ENCODE peak calls at places on chromosomes 3 and 15, in ten cellular contexts. O, B, W, N, J, P, Z, C, V and X are unnamed samples.

GRCh38 chr15:48190932-48191573 is 412 bp upstream of the CTXN2 start:
- DNase-seq in O (peak), B (peak), W (peak), N (peak), J (peak), P (no peak), Z (peak), C (no peak), V (peak), X (no peak)

GRCh38 chr15:58491151-58491473 is 59.3 kb downstream of the LIPC start:
- DNase-seq in O (no peak), B (no peak), W (no peak), N (no peak), J (no peak), P (no peak), Z (no peak), C (no peak), V (no peak), X (no peak)

GRCh38 chr15:101133751-101134261 is 118.0 kb downstream of the CHSY1 start:
- DNase-seq in O (no peak), B (no peak), W (no peak), N (no peak), J (no peak), P (no peak), Z (no peak), C (no peak), V (no peak), X (no peak)

GRCh38 chr15:85600001-85600400 is 194.7 kb downstream of the KLHL25 start:
- DNase-seq in O (no peak), B (no peak), W (no peak), N (no peak), J (no peak), P (no peak), Z (no peak), C (no peak), V (no peak), X (no peak)

GRCh38 chr3:39651993-39652739 is 157.2 kb upstream of the MYRIP start:
- DNase-seq in O (no peak), B (no peak), W (no peak), N (no peak), J (no peak), P (no peak), Z (no peak), C (no peak), V (no peak), X (no peak)

GRCh38 chr15:68154923-68155559 is 50.1 kb downstream of the CALML4 start:
- DNase-seq in O (peak), B (peak), W (peak), N (peak), J (no peak), P (no peak), Z (peak), C (peak), V (peak), X (peak)

GRCh38 chr15:34341922-34342736 is 807 bp downstream of the NOP10 start:
- DNase-seq in O (no peak), B (no peak), W (no peak), N (no peak), J (no peak), P (no peak), Z (no peak), C (no peak), V (no peak), X (no peak)

GRCh38 chr15:32682569-32682968 is 35.2 kb upstream of the GREM1 start:
- DNase-seq in O (peak), B (peak), W (peak), N (peak), J (no peak), P (peak), Z (peak), C (peak), V (peak), X (no peak)

GRCh38 chr3:122410639-122411038 is 5.2 kb downstream of the WDR5B start:
- DNase-seq in O (no peak), B (no peak), W (no peak), N (no peak), J (no peak), P (no peak), Z (no peak), C (no peak), V (no peak), X (no peak)

GRCh38 chr3:18185624-18186023 is 239.5 kb downstream of the SATB1 start:
- DNase-seq in O (no peak), B (no peak), W (no peak), N (no peak), J (no peak), P (no peak), Z (no peak), C (no peak), V (no peak), X (no peak)

GRCh38 chr3:183966361-183966791 is 51.3 kb downstream of the ABCC5 start:
- DNase-seq in O (no peak), B (peak), W (no peak), N (no peak), J (no peak), P (no peak), Z (no peak), C (no peak), V (no peak), X (no peak)

GRCh38 chr15:38538328-38539007 is 26.1 kb downstream of the RASGRP1 start:
- DNase-seq in O (no peak), B (no peak), W (no peak), N (no peak), J (no peak), P (no peak), Z (no peak), C (no peak), V (no peak), X (no peak)

GRCh38 chr15:38534691-38535090 is 29.9 kb downstream of the RASGRP1 start:
- DNase-seq in O (no peak), B (no peak), W (no peak), N (no peak), J (no peak), P (no peak), Z (no peak), C (no peak), V (no peak), X (no peak)

GRCh38 chr15:38533926-38534325 is 30.7 kb downstream of the RASGRP1 start:
- DNase-seq in O (no peak), B (no peak), W (no peak), N (no peak), J (no peak), P (no peak), Z (no peak), C (no peak), V (no peak), X (no peak)

GRCh38 chr15:38535451-38536200 is 29.0 kb downstream of the RASGRP1 start:
- DNase-seq in O (no peak), B (no peak), W (peak), N (no peak), J (no peak), P (no peak), Z (no peak), C (no peak), V (peak), X (no peak)

GRCh38 chr15:38536201-38536676 is 28.4 kb downstream of the RASGRP1 start:
- DNase-seq in O (no peak), B (no peak), W (peak), N (peak), J (no peak), P (peak), Z (peak), C (peak), V (peak), X (no peak)
- H3K4me3 ChIP-seq in O (no peak), B (no peak), W (no peak), N (no peak), J (no peak), P (no peak), Z (no peak), C (no peak), V (no peak), X (no peak)

GRCh38 chr3:160956785-160957184 is 148.4 kb downstream of the B3GALNT1 start:
- DNase-seq in O (no peak), B (no peak), W (peak), N (peak), J (no peak), P (no peak), Z (no peak), C (no peak), V (peak), X (no peak)
- TF ChIP-seq CTCF in O (peak), B (peak), W (peak), N (peak), J (peak), P (peak), Z (no peak), C (peak), V (peak), X (peak)

DNA sequence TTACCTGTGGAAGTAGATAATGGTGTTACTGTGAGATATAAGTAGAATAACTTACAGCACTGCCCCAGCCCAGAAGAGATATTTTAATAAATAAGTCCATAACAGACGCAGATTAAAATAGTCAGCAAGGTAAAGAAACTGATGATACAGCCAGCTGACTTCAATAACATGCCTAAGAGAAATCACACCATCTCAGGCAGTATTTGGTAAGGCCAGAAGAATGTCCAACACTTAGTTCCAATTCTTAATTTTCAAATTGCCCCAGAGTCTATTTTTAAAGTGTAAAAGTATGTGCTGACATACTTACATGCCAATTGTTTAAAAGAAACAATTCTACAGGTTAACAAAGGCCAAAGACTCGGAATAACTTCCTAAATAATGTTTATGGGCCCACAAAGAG is 1.6 kb downstream of the GNB4 start:
- DNase-seq in O (no peak), B (no peak), W (no peak), N (peak), J (no peak), P (no peak), Z (no peak), C (no peak), V (peak), X (no peak)
- H3K4me3 ChIP-seq in O (peak), B (peak), W (peak), N (peak), J (no peak), P (peak), Z (peak), C (peak), V (peak), X (no peak)

GRCh38 chr3:42898896-42899675 is 6.9 kb upstream of the ZNF662 start:
- DNase-seq in O (no peak), B (no peak), W (no peak), N (no peak), J (no peak), P (no peak), Z (no peak), C (no peak), V (peak), X (no peak)
- TF ChIP-seq CTCF in O (peak), B (no peak), W (no peak), N (no peak), J (peak), P (no peak), Z (no peak), C (peak), V (peak), X (no peak)

GRCh38 chr15:51751687-51752683 is 588 bp downstream of the TMOD2 start:
- DNase-seq in O (no peak), B (peak), W (no peak), N (peak), J (peak), P (no peak), Z (peak), C (no peak), V (no peak), X (no peak)
- H3K4me3 ChIP-seq in O (peak), B (peak), W (peak), N (peak), J (peak), P (peak), Z (peak), C (peak), V (peak), X (peak)

DNA sequence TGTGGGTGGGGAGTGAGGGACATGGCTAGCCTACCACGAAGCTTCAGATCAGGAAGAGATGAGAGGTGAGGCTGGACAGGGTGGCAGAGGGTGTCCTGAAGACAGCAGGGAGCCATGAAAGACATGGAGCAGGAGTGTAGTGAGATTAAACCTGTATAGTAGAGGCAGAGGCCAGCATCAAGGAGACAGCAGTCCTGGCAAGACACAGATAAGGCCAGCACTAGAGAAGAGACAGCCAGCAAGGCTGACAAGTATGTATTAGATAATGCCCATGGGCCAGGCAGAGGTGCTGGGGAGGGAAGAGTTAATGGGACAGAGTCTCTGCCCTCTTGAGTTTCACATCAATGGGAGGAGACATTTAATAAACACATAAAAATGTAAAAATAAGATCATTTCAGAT is 3.7 kb upstream of the GP9 start:
- DNase-seq in O (no peak), B (no peak), W (no peak), N (no peak), J (no peak), P (no peak), Z (no peak), C (no peak), V (no peak), X (no peak)
- TF ChIP-seq CTCF in O (no peak), B (no peak), W (no peak), N (no peak), J (no peak), P (no peak), Z (no peak), C (no peak), V (no peak), X (no peak)

GRCh38 chr3:58074126-58074715 is 66.0 kb downstream of the FLNB start:
- DNase-seq in O (no peak), B (no peak), W (no peak), N (no peak), J (no peak), P (no peak), Z (no peak), C (no peak), V (no peak), X (peak)
- H3K4me3 ChIP-seq in O (no peak), B (no peak), W (no peak), N (no peak), J (no peak), P (no peak), Z (no peak), C (no peak), V (no peak), X (no peak)

GRCh38 chr3:123984957-123985356 is 7.0 kb downstream of the ROPN1 start:
- DNase-seq in O (no peak), B (no peak), W (no peak), N (no peak), J (no peak), P (no peak), Z (no peak), C (no peak), V (no peak), X (no peak)
- TF ChIP-seq CTCF in O (no peak), B (no peak), W (no peak), N (no peak), J (no peak), P (no peak), Z (no peak), C (no peak), V (no peak), X (no peak)

GRCh38 chr3:89113887-89114840 is 6.7 kb downstream of the EPHA3 start:
- DNase-seq in O (peak), B (peak), W (peak), N (peak), J (peak), P (no peak), Z (no peak), C (peak), V (peak), X (no peak)
- H3K4me3 ChIP-seq in O (peak), B (peak), W (peak), N (peak), J (peak), P (peak), Z (peak), C (peak), V (peak), X (no peak)

GRCh38 chr3:181103605-181104004 is 114.1 kb upstream of the DNAJC19 start:
- DNase-seq in O (no peak), B (peak), W (no peak), N (no peak), J (no peak), P (no peak), Z (no peak), C (no peak), V (peak), X (peak)
- TF ChIP-seq CTCF in O (peak), B (no peak), W (peak), N (no peak), J (peak), P (no peak), Z (no peak), C (peak), V (peak), X (peak)